ENCODE peak calls at places on chromosomes 13 and 19, in ten cellular contexts. Q, T, R, D, L, X, P, Z, F and K are unnamed samples.

GRCh38 chr13:33229446-33230177 is 55.9 kb downstream of the STARD13 start:
- DNase-seq in Z (no peak), X (no peak), F (no peak), L (peak), P (no peak), D (peak), R (no peak), T (no peak), Q (no peak), K (no peak)

GRCh38 chr19:3950871-3951861 is 18.3 kb downstream of the NMRK2 start:
- DNase-seq in T (no peak), Z (no peak), P (no peak), X (no peak), R (no peak), Q (no peak), F (no peak), D (no peak), L (no peak), K (no peak)

GRCh38 chr13:51148952-51149573 is 38.0 kb upstream of the C13orf42 start:
- DNase-seq in Q (no peak), D (peak), T (no peak), R (peak), P (peak), Z (peak), F (peak), L (peak), X (no peak), K (peak)

GRCh38 chr13:21069561-21070004 is 8.2 kb upstream of the LATS2 start:
- DNase-seq in L (no peak), D (peak), Q (no peak), X (no peak), R (peak), T (no peak), F (peak), P (peak), Z (peak), K (peak)

GRCh38 chr19:11142528-11143171 is 12.9 kb downstream of the SPC24 start:
- DNase-seq in Q (no peak), D (peak), L (peak), Z (peak), P (peak), R (peak), F (peak), T (no peak), X (no peak), K (peak)

GRCh38 chr13:77002590-77003190 is 10.8 kb downstream of the CLN5 start:
- DNase-seq in X (no peak), R (peak), P (peak), F (peak), T (no peak), Z (no peak), L (peak), D (no peak), Q (no peak), K (peak)

GRCh38 chr19:47848871-47849473 is 10.1 kb upstream of the TPRX2 start:
- DNase-seq in R (peak), Z (peak), T (no peak), D (no peak), X (no peak), F (peak), P (no peak), L (peak), Q (no peak), K (no peak)

GRCh38 chr13:35744144-35744543 is 267.7 kb upstream of the MAB21L1 start:
- DNase-seq in F (no peak), P (no peak), Z (no peak), Q (no peak), D (no peak), L (no peak), R (no peak), X (no peak), T (no peak), K (no peak)

GRCh38 chr19:35084078-35084762 is 31.4 kb upstream of the FXYD3 start:
- DNase-seq in F (no peak), R (no peak), X (no peak), D (no peak), P (no peak), L (no peak), T (no peak), Z (no peak), Q (no peak), K (no peak)

GRCh38 chr13:109941951-109942350 is 155.6 kb upstream of the IRS2 start:
- DNase-seq in Z (no peak), L (no peak), P (no peak), R (peak), X (no peak), F (peak), D (no peak), T (no peak), Q (no peak), K (peak)

GRCh38 chr13:27973956-27974662 is 5.0 kb upstream of the CDX2 start:
- DNase-seq in X (no peak), F (no peak), D (no peak), Z (no peak), P (no peak), T (no peak), L (no peak), R (no peak), Q (no peak), K (no peak)

DNA sequence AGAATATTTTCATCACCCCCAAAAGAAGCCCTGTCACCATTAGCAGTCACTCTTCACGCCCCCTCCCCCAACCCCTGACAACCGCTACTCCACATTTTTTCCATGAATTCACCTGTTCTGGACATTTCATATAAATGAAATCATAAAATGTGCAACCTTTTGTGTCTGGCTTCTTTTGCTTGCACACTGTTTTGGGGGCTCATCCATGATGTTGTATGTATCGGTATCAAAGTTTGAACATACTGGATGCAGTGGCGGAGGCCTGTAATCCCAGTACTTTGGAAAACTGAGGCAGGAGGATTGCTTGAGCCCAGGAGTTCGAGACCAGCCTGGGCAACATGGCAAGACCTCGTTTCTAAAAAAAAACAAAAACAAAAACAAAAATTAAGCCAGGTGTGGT is 7.2 kb downstream of the GADD45B start:
- DNase-seq in D (no peak), F (peak), Q (no peak), P (no peak), R (no peak), Z (no peak), L (no peak), X (no peak), T (no peak), K (no peak)
- H3K4me3 ChIP-seq in D (no peak), F (no peak), Q (no peak), P (no peak), R (no peak), Z (no peak), L (no peak), X (no peak), T (no peak), K (no peak)

GRCh38 chr19:46297700-46298476 is 1.0 kb downstream of the HIF3A start:
- DNase-seq in R (peak), X (no peak), P (no peak), Q (no peak), L (peak), T (no peak), D (peak), Z (no peak), F (peak), K (peak)
- H3K4me3 ChIP-seq in R (peak), X (no peak), P (no peak), Q (no peak), L (peak), T (no peak), D (peak), Z (peak), F (peak), K (peak)

GRCh38 chr19:7641288-7642276 is 4.7 kb downstream of the STXBP2 start:
- DNase-seq in L (peak), Q (no peak), X (no peak), P (no peak), T (no peak), D (no peak), Z (no peak), F (peak), R (no peak), K (no peak)

GRCh38 chr19:7640803-7641202 is 3.9 kb downstream of the STXBP2 start:
- DNase-seq in D (no peak), Z (no peak), Q (no peak), F (no peak), R (no peak), T (no peak), P (no peak), L (no peak), X (no peak), K (no peak)

GRCh38 chr19:7637374-7638256 is 705 bp downstream of the STXBP2 start:
- DNase-seq in L (peak), R (peak), Q (no peak), T (no peak), X (no peak), Z (no peak), F (peak), D (no peak), P (peak), K (no peak)

GRCh38 chr19:7638802-7639465 is 2.0 kb downstream of the STXBP2 start:
- DNase-seq in F (no peak), X (no peak), Q (no peak), P (no peak), Z (no peak), D (no peak), R (no peak), T (no peak), L (no peak), K (no peak)

GRCh38 chr19:7639863-7640348 is 3.0 kb downstream of the STXBP2 start:
- DNase-seq in F (no peak), D (no peak), R (no peak), Q (no peak), L (no peak), T (no peak), P (no peak), X (no peak), Z (no peak), K (no peak)
- H3K4me3 ChIP-seq in F (no peak), D (no peak), R (no peak), Q (no peak), L (no peak), T (no peak), P (no peak), X (no peak), Z (no peak), K (no peak)

GRCh38 chr19:1648926-1649541 is 3.4 kb downstream of the TCF3 start:
- DNase-seq in T (peak), Q (no peak), Z (no peak), L (no peak), P (no peak), F (no peak), D (no peak), R (no peak), X (no peak), K (no peak)
- H3K4me3 ChIP-seq in T (peak), Q (no peak), Z (no peak), L (no peak), P (no peak), F (no peak), D (no peak), R (no peak), X (no peak), K (no peak)

DNA sequence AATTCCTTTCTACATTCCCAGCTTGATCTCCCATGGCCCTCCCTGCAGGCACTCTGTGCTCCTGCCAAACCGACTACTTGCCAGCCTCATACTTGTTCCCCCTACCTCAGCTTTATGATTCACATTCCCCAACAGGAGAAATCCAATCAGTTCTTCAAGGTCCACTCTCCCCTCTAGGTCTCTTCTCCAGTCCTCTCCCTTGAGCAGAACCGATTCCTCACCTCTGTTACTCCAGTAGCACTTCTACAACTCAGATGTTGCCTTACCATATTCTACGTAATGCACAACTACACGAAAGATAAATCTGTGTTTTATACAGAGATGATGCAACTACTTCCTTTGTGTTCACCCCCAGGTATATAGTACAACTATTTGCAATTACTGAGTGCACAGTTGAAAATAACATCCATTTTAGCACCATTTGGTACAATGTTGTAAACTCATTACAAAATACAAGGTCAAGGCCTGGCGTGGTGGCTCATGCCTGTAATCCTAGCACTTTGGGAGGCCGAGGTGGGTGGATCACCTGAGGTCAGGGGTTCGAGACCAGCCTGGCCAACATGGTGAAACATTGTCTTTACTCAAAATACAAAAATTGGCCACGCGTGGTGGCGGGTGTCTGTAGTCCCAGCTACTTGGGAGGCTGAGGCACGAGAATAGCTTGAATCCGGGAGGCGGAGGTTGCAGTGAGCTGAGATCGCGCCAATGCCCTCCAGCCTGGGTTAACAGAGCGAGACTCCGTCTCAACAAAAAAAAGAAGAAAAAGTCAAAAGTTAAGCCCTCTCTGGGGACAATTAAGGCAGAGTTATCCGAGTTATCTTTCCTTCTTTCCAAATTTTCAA is 2.9 kb upstream of the WBP4 start:
- DNase-seq in P (no peak), Z (no peak), D (no peak), Q (no peak), F (peak), T (no peak), R (no peak), X (no peak), L (no peak), K (no peak)
- H3K4me3 ChIP-seq in P (peak), Z (peak), D (peak), Q (no peak), F (peak), T (peak), R (peak), X (no peak), L (no peak), K (peak)

GRCh38 chr19:31312004-31312403 is 37.2 kb downstream of the TSHZ3 start:
- DNase-seq in Z (peak), F (peak), T (no peak), X (no peak), P (peak), L (no peak), D (peak), R (peak), Q (no peak), K (peak)
- H3K4me3 ChIP-seq in Z (no peak), F (no peak), T (no peak), X (no peak), P (no peak), L (no peak), D (no peak), R (no peak), Q (no peak), K (no peak)